ENCODE peak calls at places on chromosomes 6 and 20, in six cellular contexts. X, Q, C, W, J and E are unnamed samples.

GRCh38 chr6:151389640-151390275 is 1.6 kb downstream of the ZBTB2 start:
- DNase-seq in W (no peak), X (peak; percentile 80), J (peak; percentile 65), C (peak; percentile 25), Q (peak; percentile 53), E (peak; percentile 35)

GRCh38 chr6:2485116-2485515 is 239.7 kb upstream of the GMDS start:
- DNase-seq in C (no peak), X (no peak), J (no peak), W (no peak), Q (no peak), E (no peak)

GRCh38 chr6:57226221-57226620 is 4.1 kb upstream of the RAB23 start:
- DNase-seq in X (no peak), C (no peak), Q (no peak), J (no peak), W (no peak), E (no peak)

GRCh38 chr6:13624871-13625288 is 9.7 kb downstream of the NOL7 start:
- DNase-seq in J (peak; percentile 53), X (no peak), W (peak; percentile 33), C (no peak), Q (peak; percentile 72), E (peak; percentile 46)

GRCh38 chr6:151379933-151380847 is 11.2 kb downstream of the ZBTB2 start:
- DNase-seq in J (no peak), Q (no peak), C (no peak), W (peak; percentile 57), X (no peak), E (no peak)

GRCh38 chr6:137291441-137291840 is 72.3 kb upstream of the IFNGR1 start:
- DNase-seq in J (no peak), C (no peak), W (no peak), X (no peak), Q (no peak), E (no peak)

GRCh38 chr6:139533573-139534471 is 159.4 kb upstream of the CITED2 start:
- DNase-seq in J (no peak), W (peak; percentile 6), C (no peak), Q (peak; percentile 83), X (no peak), E (no peak)

GRCh38 chr6:43582911-43583310 is 6.9 kb downstream of the POLH start:
- DNase-seq in C (no peak), X (no peak), Q (no peak), J (no peak), W (no peak), E (no peak)

GRCh38 chr6:33583591-33584155 is 3.6 kb upstream of the BAK1 start:
- DNase-seq in J (peak; percentile 55), Q (peak; percentile 69), X (no peak), C (no peak), W (no peak), E (peak; percentile 90)

GRCh38 chr6:82893889-82894652 is 171.6 kb downstream of the UBE3D start:
- DNase-seq in X (no peak), C (no peak), J (no peak), Q (peak; percentile 59), W (no peak), E (no peak)

GRCh38 chr6:8017276-8017701 is 46.9 kb downstream of the BLOC1S5 start:
- DNase-seq in J (no peak), X (no peak), W (no peak), Q (no peak), C (no peak), E (no peak)

GRCh38 chr6:150813993-150814359 is 51.5 kb upstream of the MTHFD1L start:
- DNase-seq in J (no peak), W (no peak), C (no peak), X (no peak), Q (no peak), E (no peak)

DNA sequence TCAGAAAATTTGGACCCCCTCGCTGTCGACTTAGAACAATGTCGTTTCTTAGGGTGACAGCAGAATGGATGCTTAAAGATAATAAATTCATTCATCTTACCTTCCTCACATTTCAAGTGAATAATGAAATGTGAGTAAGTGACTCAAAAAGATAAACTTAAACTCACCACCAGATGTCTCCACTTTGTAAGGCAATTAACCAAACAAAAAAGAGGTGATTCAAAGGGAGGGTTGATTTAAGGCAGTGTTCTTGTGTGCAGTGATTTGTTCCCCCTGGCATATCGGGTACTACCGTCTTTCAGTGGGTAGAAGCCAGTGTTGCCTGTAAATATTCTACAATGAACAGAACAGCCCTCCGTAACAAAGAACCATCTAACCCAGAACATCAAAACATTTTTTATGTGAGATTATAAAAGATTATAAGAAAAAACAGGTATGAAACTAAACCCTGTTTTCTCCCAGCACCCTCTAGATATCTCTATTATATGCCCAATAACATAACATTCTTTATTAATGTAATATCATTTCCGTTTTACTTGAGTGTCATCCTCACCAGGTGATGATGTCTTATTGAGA is 589.7 kb downstream of the CBLN4 start:
- DNase-seq in J (peak; percentile 45), X (no peak), Q (no peak), C (no peak), W (no peak), E (no peak)
- H3K9me3 ChIP-seq in J (no peaks in the 10 kb centered on the region), X (no peaks in the 10 kb centered on the region), Q (no peaks in the 10 kb centered on the region), C (no peaks in the 10 kb centered on the region), W (no peaks in the 10 kb centered on the region), E (no peaks in the 10 kb centered on the region)

DNA sequence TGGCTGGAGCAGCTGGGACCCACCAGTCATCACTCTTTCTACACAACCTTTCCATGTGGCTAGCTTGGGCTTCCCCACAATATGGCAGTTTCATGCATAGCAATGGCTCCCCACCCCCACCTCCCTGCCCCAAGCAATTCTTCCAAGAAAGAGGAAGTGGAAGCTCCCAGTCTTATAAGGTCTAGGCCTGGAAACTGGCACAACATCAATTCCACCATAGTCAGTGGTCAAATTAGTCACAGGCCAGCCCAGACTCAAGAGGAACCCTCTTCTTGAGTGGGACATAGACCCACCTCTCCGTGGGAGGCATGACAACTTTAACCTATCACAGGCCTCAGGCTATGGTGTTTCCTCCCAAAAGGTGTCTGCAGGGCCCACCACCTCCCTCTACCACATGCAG is 17.8 kb downstream of the TGM6 start:
- DNase-seq in W (no peak), Q (no peak), X (no peak), J (no peak), C (no peak), E (no peak)
- H3K27ac ChIP-seq in W (no peak overlapping the region), Q (no peak overlapping the region), X (no peak overlapping the region), J (no peak overlapping the region), C (no peak overlapping the region), E (no peak overlapping the region)

DNA sequence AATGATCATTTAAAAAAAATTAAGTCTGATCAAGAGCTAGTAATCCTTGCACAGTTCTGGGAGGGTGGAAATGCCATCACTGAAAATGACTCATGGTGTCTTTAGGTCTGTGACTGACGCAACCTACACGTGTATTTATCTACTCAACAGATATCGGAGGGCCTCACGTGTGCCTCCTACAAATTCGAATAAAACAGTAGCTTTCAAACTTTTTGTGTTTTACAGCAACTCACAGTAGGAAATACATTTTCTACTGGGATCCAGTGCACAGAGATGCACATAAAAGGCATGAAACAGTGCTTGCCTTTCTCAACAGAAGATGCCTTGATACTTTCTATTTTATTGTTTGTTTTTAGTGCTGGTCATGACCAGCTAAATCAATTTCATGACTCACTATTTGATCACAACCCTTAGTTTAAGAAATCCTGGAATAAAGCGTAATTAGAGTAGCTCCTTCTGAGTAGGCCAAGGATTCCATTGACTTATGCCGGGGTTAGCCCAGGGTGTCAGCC is 210.0 kb upstream of the SNX9 start:
- DNase-seq in X (no peak), J (no peak), W (no peak), Q (peak; percentile 80), C (no peak), E (no peak)
- H3K9me3 ChIP-seq in X (no peaks in the 10 kb centered on the region), J (no peaks in the 10 kb centered on the region), W (no peaks in the 10 kb centered on the region), Q (no peaks in the 10 kb centered on the region), C (no peaks in the 10 kb centered on the region), E (no peaks in the 10 kb centered on the region)

DNA sequence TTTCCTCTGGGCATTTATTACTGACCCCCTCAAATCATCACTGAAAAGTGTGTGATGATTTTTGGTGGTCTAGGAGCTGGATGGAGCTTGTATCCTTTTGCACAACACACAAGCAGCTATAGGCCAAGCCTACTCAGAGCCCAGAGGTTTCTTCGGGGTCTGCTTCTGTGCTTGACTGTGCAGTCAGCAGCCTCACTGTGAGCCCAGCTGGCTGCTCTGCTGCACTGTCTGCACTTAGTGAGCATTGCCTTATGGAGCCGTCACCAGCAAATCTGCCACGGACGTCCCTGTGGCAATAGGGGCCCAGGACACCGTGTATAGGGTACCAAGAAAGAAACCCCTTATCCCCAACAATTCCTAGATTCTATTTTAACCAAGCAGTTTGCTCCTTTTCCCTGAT is 38.6 kb upstream of the GMPR start:
- DNase-seq in W (no peak), Q (no peak), X (no peak), C (no peak), J (no peak), E (peak; percentile 58)
- H3K27ac ChIP-seq in W (no peak overlapping the region), Q (no peak overlapping the region), X (peak overlapping the region; percentile 50), C (no peak overlapping the region), J (no peak overlapping the region), E (no peak overlapping the region)

GRCh38 chr6:167469655-167470054 is 144.8 kb downstream of the TTLL2 start:
- DNase-seq in J (no peak), X (peak; percentile 42), C (no peak), W (no peak), Q (no peak), E (no peak)
- H3K9me3 ChIP-seq in J (no peaks in the 10 kb centered on the region), X (no peaks in the 10 kb centered on the region), C (no peaks in the 10 kb centered on the region), W (no peaks in the 10 kb centered on the region), Q (no peaks in the 10 kb centered on the region), E (no peaks in the 10 kb centered on the region)

GRCh38 chr6:106961801-106962200 is 12.7 kb downstream of the CD24 start:
- DNase-seq in C (no peak), J (no peak), X (no peak), W (no peak), Q (no peak), E (no peak)

GRCh38 chr6:106964099-106964498 is 10.4 kb downstream of the CD24 start:
- DNase-seq in X (no peak), C (no peak), J (no peak), W (no peak), Q (no peak), E (no peak)

GRCh38 chr6:106959985-106960384 is 14.5 kb downstream of the CD24 start:
- DNase-seq in J (no peak), W (no peak), C (no peak), Q (no peak), X (no peak), E (no peak)

GRCh38 chr6:106963544-106963943 is 11.0 kb downstream of the CD24 start:
- DNase-seq in J (no peak), Q (no peak), W (no peak), C (no peak), X (no peak), E (no peak)

DNA sequence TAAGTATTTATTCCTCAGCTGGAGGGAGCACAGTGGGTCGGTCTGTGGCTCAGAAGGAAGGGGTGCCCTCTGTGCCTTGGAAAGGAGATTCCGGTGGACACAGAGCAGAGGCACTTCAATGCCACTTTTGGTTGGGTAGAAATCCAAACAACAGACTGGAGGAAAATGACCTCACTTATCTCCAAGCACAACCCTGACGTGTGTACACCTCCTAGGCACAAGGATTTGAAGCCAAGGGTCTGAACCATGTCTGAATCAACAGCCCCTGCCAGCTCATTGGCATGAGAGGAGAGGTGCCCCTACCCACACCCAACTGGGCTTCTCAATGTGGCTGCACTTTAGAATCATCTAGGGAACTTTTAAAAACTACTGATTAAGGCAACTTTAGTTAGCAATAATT is 13.4 kb downstream of the CD24 start:
- DNase-seq in Q (no peak), C (no peak), X (no peak), J (no peak), W (no peak), E (no peak)
- H3K27ac ChIP-seq in Q (no peak overlapping the region), C (no peak overlapping the region), X (no peak overlapping the region), J (no peak overlapping the region), W (no peak overlapping the region), E (no peak overlapping the region)

GRCh38 chr20:801678-802077 is 31.8 kb upstream of the FAM110A start:
- DNase-seq in J (no peak), W (no peak), C (no peak), X (no peak), Q (no peak), E (no peak)

GRCh38 chr20:805713-806112 is 27.8 kb upstream of the FAM110A start:
- DNase-seq in X (no peak), W (no peak), J (no peak), Q (no peak), C (no peak), E (no peak)
- H3K9me3 ChIP-seq in X (no peaks in the 10 kb centered on the region), W (no peaks in the 10 kb centered on the region), J (peaks cover 9% of the 10 kb centered on the region), Q (no peaks in the 10 kb centered on the region), C (peaks cover 14% of the 10 kb centered on the region), E (peaks cover 26% of the 10 kb centered on the region)